ENCODE peak calls at places on chromosome 21, in six cellular contexts. One of them, this sample, is unnamed.
A peak's percentile ranks its signal among the peaks of the same experiment; 100 is the strongest.

GRCh38 chr21:24897883-24898282 is 709.4 kb downstream of the MRPL39 start:
- DNase-seq in K562: no peak
- DNase-seq in transverse colon: no peak
- DNase-seq in HepG2: no peak
- DNase-seq in stomach: no peak
- DNase-seq in sigmoid colon: no peak
- DNase-seq in this sample: no peak

GRCh38 chr21:33403786-33404571 is 766 bp downstream of the IFNGR2 start:
- DNase-seq in K562: peak; percentile 65
- DNase-seq in transverse colon: peak; percentile 66
- DNase-seq in HepG2: peak; percentile 26
- DNase-seq in stomach: peak; percentile 62
- DNase-seq in sigmoid colon: peak; percentile 83
- DNase-seq in this sample: peak; percentile 92

GRCh38 chr21:29418813-29419212 is 120.1 kb downstream of the BACH1 start:
- DNase-seq in K562: no peak
- DNase-seq in transverse colon: no peak
- DNase-seq in HepG2: no peak
- DNase-seq in stomach: no peak
- DNase-seq in sigmoid colon: no peak
- DNase-seq in this sample: no peak

GRCh38 chr21:18244721-18245486 is at the start of gene CHODL:
- DNase-seq in K562: no peak
- DNase-seq in transverse colon: no peak
- DNase-seq in HepG2: no peak
- DNase-seq in stomach: no peak
- DNase-seq in sigmoid colon: no peak
- DNase-seq in this sample: no peak

GRCh38 chr21:36320421-36321324 is 676 bp downstream of the MORC3 start:
- DNase-seq in K562: peak; percentile 79
- DNase-seq in transverse colon: peak; percentile 71
- DNase-seq in HepG2: peak; percentile 35
- DNase-seq in stomach: peak; percentile 64
- DNase-seq in sigmoid colon: peak; percentile 82
- DNase-seq in this sample: peak; percentile 93

GRCh38 chr21:27406297-27407009 is 439.6 kb upstream of the ADAMTS5 start:
- DNase-seq in K562: no peak
- DNase-seq in transverse colon: no peak
- DNase-seq in HepG2: no peak
- DNase-seq in stomach: no peak
- DNase-seq in sigmoid colon: no peak
- DNase-seq in this sample: no peak

GRCh38 chr21:29680273-29680672 is 259.5 kb downstream of the GRIK1 start:
- DNase-seq in K562: no peak
- DNase-seq in transverse colon: no peak
- DNase-seq in HepG2: no peak
- DNase-seq in stomach: no peak
- DNase-seq in sigmoid colon: no peak
- DNase-seq in this sample: no peak

GRCh38 chr21:26194326-26194725 is 23.8 kb upstream of the APP start:
- DNase-seq in K562: no peak
- DNase-seq in transverse colon: no peak
- DNase-seq in HepG2: no peak
- DNase-seq in stomach: no peak
- DNase-seq in sigmoid colon: no peak
- DNase-seq in this sample: no peak

GRCh38 chr21:30684506-30684905 is 34.1 kb downstream of the KRTAP21-3 start:
- DNase-seq in K562: no peak
- DNase-seq in transverse colon: no peak
- DNase-seq in HepG2: no peak
- DNase-seq in stomach: no peak
- DNase-seq in sigmoid colon: no peak
- DNase-seq in this sample: no peak

GRCh38 chr21:25092441-25093011 is 514.8 kb downstream of the MRPL39 start:
- DNase-seq in K562: no peak
- DNase-seq in transverse colon: no peak
- DNase-seq in HepG2: no peak
- DNase-seq in stomach: no peak
- DNase-seq in sigmoid colon: no peak
- DNase-seq in this sample: no peak

GRCh38 chr21:23887709-23888303 is 1719.5 kb downstream of the MRPL39 start:
- DNase-seq in K562: no peak
- DNase-seq in transverse colon: peak; percentile 11
- DNase-seq in HepG2: no peak
- DNase-seq in stomach: no peak
- DNase-seq in sigmoid colon: no peak
- DNase-seq in this sample: no peak

GRCh38 chr21:27134513-27134912 is 167.6 kb upstream of the ADAMTS5 start:
- DNase-seq in K562: no peak
- DNase-seq in transverse colon: no peak
- DNase-seq in HepG2: no peak
- DNase-seq in stomach: no peak
- DNase-seq in sigmoid colon: no peak
- DNase-seq in this sample: no peak

GRCh38 chr21:15079276-15079675 is 14.5 kb upstream of the NRIP1 start:
- DNase-seq in K562: no peak
- DNase-seq in transverse colon: no peak
- DNase-seq in HepG2: no peak
- DNase-seq in stomach: no peak
- DNase-seq in sigmoid colon: no peak
- DNase-seq in this sample: no peak

GRCh38 chr21:29152936-29153335 is 22.5 kb downstream of the MAP3K7CL start:
- DNase-seq in K562: no peak
- DNase-seq in transverse colon: no peak
- DNase-seq in HepG2: no peak
- DNase-seq in stomach: no peak
- DNase-seq in sigmoid colon: no peak
- DNase-seq in this sample: no peak

GRCh38 chr21:32065654-32066053 is 192.8 kb downstream of the HUNK start:
- DNase-seq in K562: no peak
- DNase-seq in transverse colon: no peak
- DNase-seq in HepG2: no peak
- DNase-seq in stomach: no peak
- DNase-seq in sigmoid colon: no peak
- DNase-seq in this sample: no peak

GRCh38 chr21:14762734-14763694 is 216.9 kb upstream of the SAMSN1 start:
- DNase-seq in K562: peak; percentile 81
- DNase-seq in transverse colon: no peak
- DNase-seq in HepG2: no peak
- DNase-seq in stomach: no peak
- DNase-seq in sigmoid colon: no peak
- DNase-seq in this sample: no peak

DNA sequence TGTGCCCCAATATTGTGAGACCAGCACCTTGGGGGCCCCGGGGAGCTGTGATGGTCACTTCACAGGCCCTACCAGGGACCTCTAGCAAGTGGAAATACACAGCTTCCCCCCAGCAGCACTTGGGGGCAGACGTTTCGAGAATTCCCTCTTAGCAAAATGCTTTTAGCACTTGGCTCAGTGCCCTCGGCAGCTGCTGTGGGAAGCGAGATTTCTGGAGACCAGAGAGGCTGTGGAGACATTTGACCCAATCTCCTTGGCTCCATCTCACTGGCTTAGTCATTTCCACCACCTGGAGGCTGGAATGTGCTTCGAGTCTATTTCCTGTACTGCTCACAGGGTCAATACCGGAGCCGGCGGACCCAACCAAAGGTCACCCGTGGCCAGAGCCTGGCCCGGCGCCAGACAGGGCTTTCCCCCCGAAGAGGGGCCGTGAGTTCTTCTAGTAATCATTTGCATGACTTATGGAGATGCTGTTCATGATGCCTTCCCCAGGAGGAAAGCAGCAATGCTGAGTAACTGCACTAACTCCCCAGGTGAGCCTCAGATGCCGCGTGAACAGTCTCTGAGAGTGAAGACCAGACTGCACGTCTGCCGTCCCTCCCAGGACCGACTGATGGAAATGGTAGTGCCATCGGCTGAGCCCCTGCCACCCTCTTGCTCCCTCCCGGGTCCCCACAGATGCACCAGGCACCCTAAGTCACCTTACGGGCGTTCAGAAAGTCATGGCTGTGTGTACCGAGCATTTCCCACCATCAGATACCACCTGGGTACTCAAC is 4.4 kb upstream of the C2CD2 start:
- DNase-seq in K562: peak; percentile 83
- DNase-seq in transverse colon: peak; percentile 61
- DNase-seq in HepG2: peak; percentile 80
- DNase-seq in stomach: peak; percentile 61
- DNase-seq in sigmoid colon: peak; percentile 93
- DNase-seq in this sample: no peak
- TF ChIP-seq POLR2AphosphoS5 in K562: peak; percentile 27
- TF ChIP-seq POLR2AphosphoS5 in transverse colon: no peak
- TF ChIP-seq POLR2AphosphoS5 in HepG2: no peak
- TF ChIP-seq POLR2AphosphoS5 in stomach: peak; percentile 78
- TF ChIP-seq POLR2AphosphoS5 in sigmoid colon: peak; percentile 37
- TF ChIP-seq POLR2AphosphoS5 in this sample: peak; percentile 69

GRCh38 chr21:37618081-37618480 is 251.5 kb downstream of the DYRK1A start:
- DNase-seq in K562: no peak
- DNase-seq in transverse colon: no peak
- DNase-seq in HepG2: no peak
- DNase-seq in stomach: no peak
- DNase-seq in sigmoid colon: no peak
- DNase-seq in this sample: no peak
- H3K27ac ChIP-seq in K562: no peak overlapping the region
- H3K27ac ChIP-seq in transverse colon: no peak overlapping the region
- H3K27ac ChIP-seq in HepG2: no peak overlapping the region
- H3K27ac ChIP-seq in stomach: no peak overlapping the region
- H3K27ac ChIP-seq in sigmoid colon: no peak overlapping the region
- H3K27ac ChIP-seq in this sample: no peak overlapping the region

DNA sequence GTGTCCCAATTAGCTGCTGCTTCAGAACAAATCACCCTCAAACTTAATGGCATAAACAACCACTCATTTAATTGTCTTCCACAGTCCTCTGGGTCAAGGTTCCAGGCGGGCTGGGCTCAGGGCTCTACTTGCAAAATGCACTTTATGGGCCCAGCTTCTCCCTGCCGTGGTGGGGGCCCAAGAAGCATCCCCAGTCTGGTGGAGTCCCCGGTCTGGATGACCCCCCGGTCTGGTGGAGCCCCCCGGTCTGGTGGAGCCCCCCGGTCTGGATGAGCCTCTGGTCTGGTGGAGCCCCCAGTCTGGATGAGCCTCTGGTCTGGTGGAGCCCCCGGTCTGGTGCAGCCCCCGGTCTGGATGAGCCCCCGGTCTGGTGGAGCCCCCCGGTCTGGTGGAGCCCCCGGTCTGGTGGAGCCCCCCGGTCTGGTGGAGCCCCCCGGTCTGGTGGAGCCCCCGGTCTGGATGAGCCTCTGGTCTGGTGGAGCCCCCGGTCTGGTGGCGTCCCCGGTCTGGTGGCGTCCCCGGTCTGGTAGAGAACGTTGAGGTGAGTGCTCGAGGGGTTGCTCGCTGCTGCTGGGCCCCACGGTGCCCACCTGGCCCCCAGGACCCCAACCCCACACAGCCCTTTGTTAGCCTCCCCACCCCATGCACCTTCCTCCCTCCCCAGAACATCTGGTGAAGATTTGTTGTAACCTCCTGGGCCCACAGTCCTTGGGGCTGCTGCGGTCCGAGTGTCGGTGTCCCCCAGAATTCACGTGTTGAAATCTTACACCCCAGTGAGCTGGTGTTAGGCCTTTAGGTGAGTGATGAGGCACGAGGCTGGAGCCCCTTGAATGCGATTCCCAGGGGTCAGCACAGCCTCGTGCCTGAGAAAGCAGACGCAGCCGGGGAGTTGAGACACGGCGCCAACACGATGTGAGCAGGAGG is 33.8 kb downstream of the POFUT2 start:
- DNase-seq in K562: no peak
- DNase-seq in transverse colon: no peak
- DNase-seq in HepG2: no peak
- DNase-seq in stomach: no peak
- DNase-seq in sigmoid colon: no peak
- DNase-seq in this sample: peak; percentile 57
- TF ChIP-seq EP300 in K562: no peak
- TF ChIP-seq EP300 in transverse colon: no peak
- TF ChIP-seq EP300 in HepG2: no peak
- TF ChIP-seq EP300 in stomach: no peak
- TF ChIP-seq EP300 in sigmoid colon: no peak
- TF ChIP-seq EP300 in this sample: no peak

GRCh38 chr21:44969066-44969649 is 29.3 kb downstream of the SLX9 start:
- DNase-seq in K562: no peak
- DNase-seq in transverse colon: no peak
- DNase-seq in HepG2: no peak
- DNase-seq in stomach: no peak
- DNase-seq in sigmoid colon: peak; percentile 54
- DNase-seq in this sample: no peak
- TF ChIP-seq POLR2AphosphoS5 in K562: no peak
- TF ChIP-seq POLR2AphosphoS5 in transverse colon: no peak
- TF ChIP-seq POLR2AphosphoS5 in HepG2: no peak
- TF ChIP-seq POLR2AphosphoS5 in stomach: no peak
- TF ChIP-seq POLR2AphosphoS5 in sigmoid colon: no peak
- TF ChIP-seq POLR2AphosphoS5 in this sample: no peak

GRCh38 chr21:38798081-38798480 is 7.6 kb upstream of the ETS2 start:
- DNase-seq in K562: no peak
- DNase-seq in transverse colon: no peak
- DNase-seq in HepG2: no peak
- DNase-seq in stomach: no peak
- DNase-seq in sigmoid colon: no peak
- DNase-seq in this sample: no peak
- H3K27ac ChIP-seq in K562: peak overlapping the region; percentile 58
- H3K27ac ChIP-seq in transverse colon: peak overlapping the region; percentile 75
- H3K27ac ChIP-seq in HepG2: peak overlapping the region; percentile 41
- H3K27ac ChIP-seq in stomach: no peak overlapping the region
- H3K27ac ChIP-seq in sigmoid colon: no peak overlapping the region
- H3K27ac ChIP-seq in this sample: no peak overlapping the region

DNA sequence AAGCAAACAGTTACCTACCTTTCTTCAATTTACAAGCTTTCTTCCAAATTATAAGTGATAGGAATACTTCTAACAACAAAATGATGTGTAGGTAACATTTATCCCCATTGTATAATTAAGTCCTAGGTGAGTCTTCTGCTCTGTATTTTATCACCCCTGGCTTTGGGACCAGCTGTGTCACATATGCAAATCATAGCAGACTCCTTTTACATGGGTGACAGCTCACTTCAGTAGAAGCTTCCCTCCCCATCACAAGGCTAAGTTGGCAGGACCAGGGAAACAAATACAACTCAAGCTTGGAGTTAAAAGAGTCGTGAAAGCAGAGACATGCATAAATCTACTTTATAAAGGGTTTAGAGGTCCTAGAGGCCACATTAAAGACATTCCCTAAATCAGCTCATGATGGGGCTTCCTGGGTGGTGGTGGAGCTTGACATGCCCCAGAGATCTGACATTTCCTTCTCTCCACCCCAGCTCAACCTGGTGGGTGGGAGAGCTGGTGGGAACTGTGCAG is 121.2 kb upstream of the RUNX1 start:
- DNase-seq in K562: no peak
- DNase-seq in transverse colon: no peak
- DNase-seq in HepG2: no peak
- DNase-seq in stomach: no peak
- DNase-seq in sigmoid colon: no peak
- DNase-seq in this sample: no peak
- TF ChIP-seq EP300 in K562: no peak
- TF ChIP-seq EP300 in transverse colon: no peak
- TF ChIP-seq EP300 in HepG2: no peak
- TF ChIP-seq EP300 in stomach: no peak
- TF ChIP-seq EP300 in sigmoid colon: no peak
- TF ChIP-seq EP300 in this sample: no peak